ENCODE peak calls at places on chromosomes 1 and 21, in seven cellular contexts. A, X, Y, P, G, O and S are unnamed samples.

GRCh38 chr21:41250519-41250918 is 66.1 kb upstream of the FAM3B start:
- DNase-seq in A (no peak), G (peak), O (peak), X (no peak), P (peak), Y (peak), S (no peak)

GRCh38 chr1:223125249-223125648 is 17.8 kb downstream of the TLR5 start:
- DNase-seq in A (no peak), Y (no peak), G (no peak), O (no peak), X (no peak), P (no peak), S (no peak)

GRCh38 chr1:172040466-172040865 is 199.2 kb downstream of the DNM3 start:
- DNase-seq in P (peak), O (peak), Y (no peak), G (peak), X (peak), A (no peak), S (peak)

GRCh38 chr1:116826818-116827606 is 72.8 kb downstream of the CD2 start:
- DNase-seq in O (no peak), P (peak), Y (no peak), G (peak), A (peak), X (no peak), S (peak)

GRCh38 chr1:223834660-223835263 is 11.0 kb downstream of the TP53BP2 start:
- DNase-seq in P (peak), A (no peak), Y (no peak), G (no peak), O (peak), X (no peak), S (no peak)

GRCh38 chr1:29202053-29202452 is 20.4 kb upstream of the SRSF4 start:
- DNase-seq in X (no peak), G (no peak), O (peak), P (no peak), A (no peak), Y (no peak), S (no peak)

GRCh38 chr1:16615253-16616252 is 2.2 kb upstream of the NBPF1 start:
- DNase-seq in G (no peak), A (peak), P (no peak), Y (peak), X (no peak), O (no peak), S (no peak)

GRCh38 chr21:37074195-37074510 is 1.1 kb downstream of the TTC3 start:
- DNase-seq in O (no peak), P (no peak), X (no peak), Y (no peak), A (no peak), G (no peak), S (no peak)

GRCh38 chr1:172948457-172948856 is 102.3 kb downstream of the TNFSF18 start:
- DNase-seq in P (peak), G (peak), Y (no peak), X (no peak), A (no peak), O (peak), S (no peak)

GRCh38 chr1:25802915-25803314 is 2.9 kb downstream of the SELENON start:
- DNase-seq in P (no peak), A (peak), Y (no peak), O (no peak), G (no peak), X (no peak), S (no peak)

DNA sequence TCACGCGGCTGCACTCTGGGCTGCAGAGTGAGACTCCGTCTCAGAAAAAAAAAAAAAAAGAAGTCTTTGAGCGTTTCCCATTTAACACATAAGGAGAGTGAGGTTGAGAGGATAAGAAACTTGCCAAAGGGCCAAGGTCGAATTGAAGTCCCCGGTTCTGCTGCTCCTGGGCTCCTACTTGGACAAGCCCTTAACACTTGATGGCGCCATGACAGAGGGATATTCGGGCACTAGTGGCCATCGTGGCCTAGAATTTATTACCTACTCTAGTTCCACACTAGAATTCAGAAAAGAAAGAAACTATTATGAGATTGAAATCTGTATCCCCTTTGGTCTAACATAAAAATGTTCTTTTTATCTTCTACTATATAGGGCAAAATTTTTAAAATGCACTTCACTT is 65.7 kb upstream of the NEK2 start:
- DNase-seq in G (no peak), A (no peak), P (no peak), O (no peak), Y (no peak), X (no peak), S (no peak)
- TF ChIP-seq CTCF in G (no peak), A (no peak), P (no peak), O (no peak), Y (no peak), X (no peak), S (no peak)

DNA sequence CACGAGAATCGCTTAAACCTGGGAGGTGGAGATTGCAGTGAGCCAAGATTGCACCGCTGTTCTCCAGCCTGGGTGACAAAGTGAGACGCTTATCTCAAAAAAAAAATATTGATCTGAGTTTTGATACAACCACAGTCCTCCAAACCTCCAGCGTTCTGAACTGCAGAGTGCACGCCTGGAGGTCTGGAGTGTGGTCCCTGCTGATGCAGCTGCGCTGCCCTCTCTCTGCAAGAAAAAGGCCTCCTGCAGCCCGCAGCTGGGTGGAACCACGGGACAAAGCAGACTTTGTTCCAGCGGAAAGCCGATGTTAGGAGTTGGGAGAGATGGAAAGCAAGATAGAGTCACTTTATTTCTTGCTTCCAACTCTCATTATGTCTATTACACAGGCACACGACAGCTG is 144.9 kb upstream of the SOD1 start:
- DNase-seq in Y (peak), X (no peak), P (no peak), G (no peak), O (no peak), A (no peak), S (peak)
- TF ChIP-seq CTCF in Y (no peak), X (no peak), P (no peak), G (no peak), O (no peak), A (no peak), S (no peak)

GRCh38 chr1:247400685-247401084 is 15.3 kb upstream of the NLRP3 start:
- DNase-seq in O (no peak), X (no peak), Y (no peak), G (no peak), P (no peak), A (no peak), S (no peak)
- TF ChIP-seq CTCF in O (no peak), X (no peak), Y (no peak), G (no peak), P (no peak), A (peak), S (no peak)

GRCh38 chr1:176471338-176472121 is 8.6 kb downstream of the PAPPA2 start:
- DNase-seq in Y (no peak), P (no peak), O (no peak), X (no peak), A (no peak), G (no peak), S (no peak)

GRCh38 chr1:176469450-176469985 is 6.5 kb downstream of the PAPPA2 start:
- DNase-seq in G (no peak), Y (no peak), P (peak), X (no peak), A (no peak), O (peak), S (no peak)

GRCh38 chr1:176461576-176461975 is 1.4 kb upstream of the PAPPA2 start:
- DNase-seq in O (no peak), X (no peak), G (no peak), A (no peak), P (no peak), Y (no peak), S (no peak)

GRCh38 chr1:176462671-176463225 is at the start of gene PAPPA2:
- DNase-seq in O (no peak), Y (no peak), A (no peak), P (no peak), G (no peak), X (no peak), S (no peak)

GRCh38 chr1:176466514-176466913 is 3.5 kb downstream of the PAPPA2 start:
- DNase-seq in A (peak), P (no peak), G (no peak), Y (no peak), X (peak), O (no peak), S (peak)
- TF ChIP-seq CTCF in A (peak), P (peak), G (no peak), Y (no peak), X (no peak), O (peak), S (peak)

DNA sequence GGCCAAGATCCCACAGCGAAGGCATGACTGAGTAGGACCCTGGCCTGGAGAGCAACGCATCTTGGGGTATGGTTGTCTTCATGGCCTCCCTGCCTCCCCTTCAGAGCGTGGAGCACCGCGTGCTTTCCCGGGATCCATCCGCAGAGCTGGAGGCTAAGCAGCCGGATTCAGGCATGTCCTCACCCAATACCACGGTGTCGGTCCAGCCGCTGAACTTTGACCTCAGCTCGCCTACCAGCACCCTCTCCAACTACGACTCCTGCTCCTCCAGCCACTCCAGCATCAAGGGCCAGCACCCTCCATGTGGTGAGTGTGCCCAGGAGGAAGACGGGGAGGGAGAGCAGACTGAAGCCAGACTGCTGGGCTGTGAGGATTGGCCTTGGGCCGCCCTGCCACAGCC is 19.8 kb downstream of the ESPN start:
- DNase-seq in X (no peak), G (no peak), O (no peak), P (no peak), Y (no peak), A (no peak), S (no peak)
- TF ChIP-seq CTCF in X (no peak), G (no peak), O (no peak), P (no peak), Y (no peak), A (no peak), S (no peak)